ENCODE peak calls at places on chromosome 3, in four cellular contexts. One of them, this sample, is unnamed.

GRCh38 chr3:99842826-99843589 is 25.3 kb downstream of the CMSS1 start:
- DNase-seq in CD4-positive, CD25-positive, alpha-beta regulatory T cell: peak; percentile 42
- DNase-seq in CD8-positive, alpha-beta T cell: no peak
- DNase-seq in naive thymus-derived CD4-positive, alpha-beta T cell: no peak
- DNase-seq in this sample: no peak

GRCh38 chr3:124584552-124585391 is 145.5 kb upstream of the UMPS start:
- DNase-seq in CD4-positive, CD25-positive, alpha-beta regulatory T cell: peak; percentile 55
- DNase-seq in CD8-positive, alpha-beta T cell: no peak
- DNase-seq in naive thymus-derived CD4-positive, alpha-beta T cell: peak; percentile 13
- DNase-seq in this sample: peak; percentile 89

GRCh38 chr3:155321418-155321817 is 27.9 kb upstream of the STRIT1 start:
- DNase-seq in CD8-positive, alpha-beta T cell: no peak
- DNase-seq in naive thymus-derived CD4-positive, alpha-beta T cell: no peak
- DNase-seq in CD4-positive, CD25-positive, alpha-beta regulatory T cell: no peak
- DNase-seq in this sample: no peak

GRCh38 chr3:113005622-113006021 is 14.8 kb downstream of the GTPBP8 start:
- DNase-seq in CD8-positive, alpha-beta T cell: no peak
- DNase-seq in naive thymus-derived CD4-positive, alpha-beta T cell: peak; percentile 79
- DNase-seq in CD4-positive, CD25-positive, alpha-beta regulatory T cell: peak; percentile 61
- DNase-seq in this sample: no peak

GRCh38 chr3:69439683-69440270 is 53.9 kb upstream of the FRMD4B start:
- DNase-seq in CD4-positive, CD25-positive, alpha-beta regulatory T cell: peak; percentile 26
- DNase-seq in CD8-positive, alpha-beta T cell: no peak
- DNase-seq in naive thymus-derived CD4-positive, alpha-beta T cell: no peak
- DNase-seq in this sample: no peak

GRCh38 chr3:100007313-100007712 is 107.0 kb downstream of the FILIP1L start:
- DNase-seq in naive thymus-derived CD4-positive, alpha-beta T cell: no peak
- DNase-seq in CD8-positive, alpha-beta T cell: no peak
- DNase-seq in CD4-positive, CD25-positive, alpha-beta regulatory T cell: no peak
- DNase-seq in this sample: no peak

GRCh38 chr3:169243122-169243521 is 420.4 kb downstream of the MECOM start:
- DNase-seq in CD4-positive, CD25-positive, alpha-beta regulatory T cell: no peak
- DNase-seq in CD8-positive, alpha-beta T cell: no peak
- DNase-seq in naive thymus-derived CD4-positive, alpha-beta T cell: no peak
- DNase-seq in this sample: no peak

GRCh38 chr3:11480663-11481298 is 162.9 kb downstream of the VGLL4 start:
- DNase-seq in CD8-positive, alpha-beta T cell: no peak
- DNase-seq in CD4-positive, CD25-positive, alpha-beta regulatory T cell: no peak
- DNase-seq in naive thymus-derived CD4-positive, alpha-beta T cell: no peak
- DNase-seq in this sample: no peak

GRCh38 chr3:100226712-100227429 is 33.9 kb upstream of the TBC1D23 start:
- DNase-seq in naive thymus-derived CD4-positive, alpha-beta T cell: no peak
- DNase-seq in CD4-positive, CD25-positive, alpha-beta regulatory T cell: no peak
- DNase-seq in CD8-positive, alpha-beta T cell: no peak
- DNase-seq in this sample: no peak

GRCh38 chr3:152071924-152072323 is 196.8 kb upstream of the MBNL1 start:
- DNase-seq in CD4-positive, CD25-positive, alpha-beta regulatory T cell: peak; percentile 60
- DNase-seq in naive thymus-derived CD4-positive, alpha-beta T cell: peak; percentile 27
- DNase-seq in CD8-positive, alpha-beta T cell: no peak
- DNase-seq in this sample: no peak

GRCh38 chr3:11548721-11549131 is 95.0 kb downstream of the VGLL4 start:
- DNase-seq in naive thymus-derived CD4-positive, alpha-beta T cell: no peak
- DNase-seq in CD4-positive, CD25-positive, alpha-beta regulatory T cell: no peak
- DNase-seq in CD8-positive, alpha-beta T cell: no peak
- DNase-seq in this sample: no peak

GRCh38 chr3:192869131-192870027 is 48.3 kb downstream of the MB21D2 start:
- DNase-seq in naive thymus-derived CD4-positive, alpha-beta T cell: no peak
- DNase-seq in CD4-positive, CD25-positive, alpha-beta regulatory T cell: no peak
- DNase-seq in CD8-positive, alpha-beta T cell: no peak
- DNase-seq in this sample: peak; percentile 60

GRCh38 chr3:181695661-181696491 is 15.8 kb upstream of the SOX2 start:
- DNase-seq in CD4-positive, CD25-positive, alpha-beta regulatory T cell: no peak
- DNase-seq in naive thymus-derived CD4-positive, alpha-beta T cell: no peak
- DNase-seq in CD8-positive, alpha-beta T cell: no peak
- DNase-seq in this sample: no peak

GRCh38 chr3:123624302-123624701 is 39.4 kb upstream of the HACD2 start:
- DNase-seq in CD4-positive, CD25-positive, alpha-beta regulatory T cell: no peak
- DNase-seq in naive thymus-derived CD4-positive, alpha-beta T cell: no peak
- DNase-seq in CD8-positive, alpha-beta T cell: no peak
- DNase-seq in this sample: no peak

GRCh38 chr3:142993958-142994442 is 7.4 kb upstream of the U2SURP start:
- DNase-seq in CD4-positive, CD25-positive, alpha-beta regulatory T cell: peak; percentile 80
- DNase-seq in naive thymus-derived CD4-positive, alpha-beta T cell: peak; percentile 47
- DNase-seq in CD8-positive, alpha-beta T cell: peak; percentile 60
- DNase-seq in this sample: peak; percentile 65

GRCh38 chr3:194518652-194519051 is 31.9 kb upstream of the ATP13A3 start:
- DNase-seq in naive thymus-derived CD4-positive, alpha-beta T cell: no peak
- DNase-seq in CD8-positive, alpha-beta T cell: no peak
- DNase-seq in CD4-positive, CD25-positive, alpha-beta regulatory T cell: no peak
- DNase-seq in this sample: no peak

GRCh38 chr3:177448987-177449975 is 252.0 kb upstream of the TBL1XR1 start:
- DNase-seq in CD4-positive, CD25-positive, alpha-beta regulatory T cell: peak; percentile 61
- DNase-seq in CD8-positive, alpha-beta T cell: no peak
- DNase-seq in naive thymus-derived CD4-positive, alpha-beta T cell: no peak
- DNase-seq in this sample: no peak

GRCh38 chr3:189776163-189776824 is 145.1 kb downstream of the TP63 start:
- DNase-seq in CD4-positive, CD25-positive, alpha-beta regulatory T cell: no peak
- DNase-seq in CD8-positive, alpha-beta T cell: no peak
- DNase-seq in naive thymus-derived CD4-positive, alpha-beta T cell: no peak
- DNase-seq in this sample: no peak

GRCh38 chr3:13066236-13066635 is 7.0 kb downstream of the IQSEC1 start:
- DNase-seq in CD8-positive, alpha-beta T cell: no peak
- DNase-seq in naive thymus-derived CD4-positive, alpha-beta T cell: no peak
- DNase-seq in CD4-positive, CD25-positive, alpha-beta regulatory T cell: no peak
- DNase-seq in this sample: no peak

GRCh38 chr3:134423153-134423552 is 48.9 kb upstream of the AMOTL2 start:
- DNase-seq in CD4-positive, CD25-positive, alpha-beta regulatory T cell: no peak
- DNase-seq in naive thymus-derived CD4-positive, alpha-beta T cell: no peak
- DNase-seq in CD8-positive, alpha-beta T cell: no peak
- DNase-seq in this sample: no peak

GRCh38 chr3:170809975-170810357 is 60.0 kb downstream of the RPL22L1 start:
- DNase-seq in CD4-positive, CD25-positive, alpha-beta regulatory T cell: no peak
- DNase-seq in CD8-positive, alpha-beta T cell: no peak
- DNase-seq in naive thymus-derived CD4-positive, alpha-beta T cell: no peak
- DNase-seq in this sample: no peak

GRCh38 chr3:196327405-196327804 is 9.4 kb upstream of the DYNLT2B start:
- DNase-seq in CD8-positive, alpha-beta T cell: no peak
- DNase-seq in naive thymus-derived CD4-positive, alpha-beta T cell: no peak
- DNase-seq in CD4-positive, CD25-positive, alpha-beta regulatory T cell: no peak
- DNase-seq in this sample: no peak

GRCh38 chr3:105965384-105965783 is 96.6 kb upstream of the CBLB start:
- DNase-seq in naive thymus-derived CD4-positive, alpha-beta T cell: no peak
- DNase-seq in CD8-positive, alpha-beta T cell: no peak
- DNase-seq in CD4-positive, CD25-positive, alpha-beta regulatory T cell: no peak
- DNase-seq in this sample: no peak

GRCh38 chr3:172519241-172519640 is 4.0 kb downstream of the TNFSF10 start:
- DNase-seq in CD8-positive, alpha-beta T cell: no peak
- DNase-seq in naive thymus-derived CD4-positive, alpha-beta T cell: no peak
- DNase-seq in CD4-positive, CD25-positive, alpha-beta regulatory T cell: no peak
- DNase-seq in this sample: no peak

GRCh38 chr3:174308761-174309160 is 550.4 kb upstream of the NAALADL2 start:
- DNase-seq in CD4-positive, CD25-positive, alpha-beta regulatory T cell: no peak
- DNase-seq in naive thymus-derived CD4-positive, alpha-beta T cell: no peak
- DNase-seq in CD8-positive, alpha-beta T cell: no peak
- DNase-seq in this sample: no peak

GRCh38 chr3:109023656-109024254 is 70.1 kb upstream of the GUCA1C start:
- DNase-seq in CD4-positive, CD25-positive, alpha-beta regulatory T cell: peak; percentile 48
- DNase-seq in naive thymus-derived CD4-positive, alpha-beta T cell: peak; percentile 24
- DNase-seq in CD8-positive, alpha-beta T cell: peak; percentile 20
- DNase-seq in this sample: no peak

DNA sequence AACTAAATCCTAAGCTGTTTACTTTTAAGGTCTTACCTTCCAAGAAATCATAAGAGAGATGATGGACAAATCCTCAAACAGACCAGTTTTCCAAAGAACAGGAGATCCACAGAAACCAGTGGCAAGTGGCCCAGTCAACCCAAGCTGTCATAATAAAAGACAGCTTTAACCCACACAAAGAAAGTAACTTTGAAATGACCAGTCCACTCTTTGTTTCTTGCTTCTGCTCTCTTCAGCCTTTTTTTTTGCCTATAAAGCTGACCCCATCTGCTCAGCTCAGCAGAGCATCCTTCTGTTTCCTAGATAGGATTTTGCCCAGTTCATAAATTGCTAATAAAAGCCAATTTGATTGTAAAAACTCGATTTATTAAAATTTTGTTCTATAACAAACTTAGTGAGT is 299.4 kb downstream of the OXSM start:
- DNase-seq in CD8-positive, alpha-beta T cell: no peak
- DNase-seq in CD4-positive, CD25-positive, alpha-beta regulatory T cell: no peak
- DNase-seq in naive thymus-derived CD4-positive, alpha-beta T cell: no peak
- DNase-seq in this sample: no peak
- H3K9me3 ChIP-seq in CD8-positive, alpha-beta T cell: no peaks in the 10 kb centered on the region
- H3K9me3 ChIP-seq in CD4-positive, CD25-positive, alpha-beta regulatory T cell: no peaks in the 10 kb centered on the region
- H3K9me3 ChIP-seq in naive thymus-derived CD4-positive, alpha-beta T cell: no peaks in the 10 kb centered on the region
- H3K9me3 ChIP-seq in this sample: no peaks in the 10 kb centered on the region

DNA sequence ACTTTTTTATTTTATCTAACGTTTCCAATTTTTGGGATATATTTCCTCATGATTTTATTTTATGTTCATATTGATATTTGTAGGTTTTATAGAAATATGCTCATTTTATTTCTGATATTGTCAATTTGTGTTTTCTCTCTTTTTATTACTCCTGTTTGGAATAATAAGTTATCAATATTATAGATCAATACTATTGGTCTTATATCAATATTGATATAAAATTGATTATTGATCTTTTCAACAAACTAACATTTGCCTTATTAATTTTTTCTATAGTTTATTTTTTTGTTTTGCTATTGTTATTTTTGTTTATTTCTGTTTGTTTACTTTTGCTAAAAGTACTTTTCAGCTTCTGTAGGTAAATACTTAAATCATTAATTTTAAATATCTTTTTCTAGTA is 90.8 kb upstream of the CNTN6 start:
- DNase-seq in naive thymus-derived CD4-positive, alpha-beta T cell: no peak
- DNase-seq in CD4-positive, CD25-positive, alpha-beta regulatory T cell: no peak
- DNase-seq in CD8-positive, alpha-beta T cell: no peak
- DNase-seq in this sample: no peak
- H3K9me3 ChIP-seq in naive thymus-derived CD4-positive, alpha-beta T cell: no peaks in the 10 kb centered on the region
- H3K9me3 ChIP-seq in CD4-positive, CD25-positive, alpha-beta regulatory T cell: no peaks in the 10 kb centered on the region
- H3K9me3 ChIP-seq in CD8-positive, alpha-beta T cell: no peaks in the 10 kb centered on the region
- H3K9me3 ChIP-seq in this sample: no peaks in the 10 kb centered on the region

GRCh38 chr3:27728195-27729087 is 6.3 kb upstream of the EOMES start:
- DNase-seq in CD8-positive, alpha-beta T cell: no peak
- DNase-seq in CD4-positive, CD25-positive, alpha-beta regulatory T cell: peak; percentile 28
- DNase-seq in naive thymus-derived CD4-positive, alpha-beta T cell: no peak
- DNase-seq in this sample: no peak

GRCh38 chr3:27723803-27724458 is 1.8 kb upstream of the EOMES start:
- DNase-seq in CD4-positive, CD25-positive, alpha-beta regulatory T cell: no peak
- DNase-seq in naive thymus-derived CD4-positive, alpha-beta T cell: no peak
- DNase-seq in CD8-positive, alpha-beta T cell: no peak
- DNase-seq in this sample: no peak

GRCh38 chr3:27722957-27723802 is 1.1 kb upstream of the EOMES start:
- DNase-seq in naive thymus-derived CD4-positive, alpha-beta T cell: no peak
- DNase-seq in CD8-positive, alpha-beta T cell: no peak
- DNase-seq in CD4-positive, CD25-positive, alpha-beta regulatory T cell: no peak
- DNase-seq in this sample: no peak

GRCh38 chr3:27724459-27725197 is 2.5 kb upstream of the EOMES start:
- DNase-seq in CD4-positive, CD25-positive, alpha-beta regulatory T cell: no peak
- DNase-seq in CD8-positive, alpha-beta T cell: no peak
- DNase-seq in naive thymus-derived CD4-positive, alpha-beta T cell: no peak
- DNase-seq in this sample: no peak

DNA sequence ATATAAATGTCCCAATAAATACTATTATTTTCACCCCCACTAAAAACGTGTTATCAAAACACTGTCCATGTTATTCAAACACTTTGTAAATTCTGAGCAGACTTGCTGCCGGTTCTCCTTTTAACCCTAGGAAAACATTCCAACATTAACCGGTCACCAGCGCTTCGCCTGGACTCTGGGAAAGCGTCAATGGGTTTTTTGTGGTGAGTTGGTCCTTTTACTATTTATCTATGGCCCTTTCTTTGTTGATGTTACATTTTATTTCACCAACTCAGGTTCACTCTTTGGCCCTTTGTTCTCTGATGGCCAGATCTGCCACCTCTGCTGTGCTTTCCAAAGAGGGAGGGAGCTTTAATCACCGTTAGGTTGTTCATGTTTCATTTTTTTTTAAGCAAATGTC is 4.1 kb upstream of the EOMES start:
- DNase-seq in CD8-positive, alpha-beta T cell: no peak
- DNase-seq in naive thymus-derived CD4-positive, alpha-beta T cell: no peak
- DNase-seq in CD4-positive, CD25-positive, alpha-beta regulatory T cell: no peak
- DNase-seq in this sample: no peak
- H3K9me3 ChIP-seq in CD8-positive, alpha-beta T cell: no peaks in the 10 kb centered on the region
- H3K9me3 ChIP-seq in naive thymus-derived CD4-positive, alpha-beta T cell: no peaks in the 10 kb centered on the region
- H3K9me3 ChIP-seq in CD4-positive, CD25-positive, alpha-beta regulatory T cell: no peaks in the 10 kb centered on the region
- H3K9me3 ChIP-seq in this sample: no peaks in the 10 kb centered on the region

GRCh38 chr3:93867425-93867824 is 106.3 kb downstream of the PROS1 start:
- DNase-seq in CD8-positive, alpha-beta T cell: no peak
- DNase-seq in CD4-positive, CD25-positive, alpha-beta regulatory T cell: no peak
- DNase-seq in naive thymus-derived CD4-positive, alpha-beta T cell: no peak
- DNase-seq in this sample: no peak
- H3K9me3 ChIP-seq in CD8-positive, alpha-beta T cell: no peaks in the 10 kb centered on the region
- H3K9me3 ChIP-seq in CD4-positive, CD25-positive, alpha-beta regulatory T cell: no peaks in the 10 kb centered on the region
- H3K9me3 ChIP-seq in naive thymus-derived CD4-positive, alpha-beta T cell: no peaks in the 10 kb centered on the region
- H3K9me3 ChIP-seq in this sample: no peaks in the 10 kb centered on the region

GRCh38 chr3:49732592-49732991 is 8.8 kb upstream of the GMPPB start:
- DNase-seq in naive thymus-derived CD4-positive, alpha-beta T cell: no peak
- DNase-seq in CD8-positive, alpha-beta T cell: no peak
- DNase-seq in CD4-positive, CD25-positive, alpha-beta regulatory T cell: no peak
- DNase-seq in this sample: no peak
- H3K9me3 ChIP-seq in naive thymus-derived CD4-positive, alpha-beta T cell: no peaks in the 10 kb centered on the region
- H3K9me3 ChIP-seq in CD8-positive, alpha-beta T cell: no peaks in the 10 kb centered on the region
- H3K9me3 ChIP-seq in CD4-positive, CD25-positive, alpha-beta regulatory T cell: no peaks in the 10 kb centered on the region
- H3K9me3 ChIP-seq in this sample: no peaks in the 10 kb centered on the region

GRCh38 chr3:127491323-127491722 is 99.2 kb downstream of the TPRA1 start:
- DNase-seq in CD8-positive, alpha-beta T cell: no peak
- DNase-seq in CD4-positive, CD25-positive, alpha-beta regulatory T cell: no peak
- DNase-seq in naive thymus-derived CD4-positive, alpha-beta T cell: no peak
- DNase-seq in this sample: no peak

GRCh38 chr3:127492426-127492825 is 98.1 kb downstream of the TPRA1 start:
- DNase-seq in CD4-positive, CD25-positive, alpha-beta regulatory T cell: no peak
- DNase-seq in naive thymus-derived CD4-positive, alpha-beta T cell: no peak
- DNase-seq in CD8-positive, alpha-beta T cell: no peak
- DNase-seq in this sample: no peak

GRCh38 chr3:127493924-127494646 is 96.4 kb downstream of the TPRA1 start:
- DNase-seq in naive thymus-derived CD4-positive, alpha-beta T cell: no peak
- DNase-seq in CD8-positive, alpha-beta T cell: no peak
- DNase-seq in CD4-positive, CD25-positive, alpha-beta regulatory T cell: no peak
- DNase-seq in this sample: no peak

GRCh38 chr3:127490271-127491023 is 100.1 kb downstream of the TPRA1 start:
- DNase-seq in CD8-positive, alpha-beta T cell: no peak
- DNase-seq in CD4-positive, CD25-positive, alpha-beta regulatory T cell: no peak
- DNase-seq in naive thymus-derived CD4-positive, alpha-beta T cell: no peak
- DNase-seq in this sample: no peak

DNA sequence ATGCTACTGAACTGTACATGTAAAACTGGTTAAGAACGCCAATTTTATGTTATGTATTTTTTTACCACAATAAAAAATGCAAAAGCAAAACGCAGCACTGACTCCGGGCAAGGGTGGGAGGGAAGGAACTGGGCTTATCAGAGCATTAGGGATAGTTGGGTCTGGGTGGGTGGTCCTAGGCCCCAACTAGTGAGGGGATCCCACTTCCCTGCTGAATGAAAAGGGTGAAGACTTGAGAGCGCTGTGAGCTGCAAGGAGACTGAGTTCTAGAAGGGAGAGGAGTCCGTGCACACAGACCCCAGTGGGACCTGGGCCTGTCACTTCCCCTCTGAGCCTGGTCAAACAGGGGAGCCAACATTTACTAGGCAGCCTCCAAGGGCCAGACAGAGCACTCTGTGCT is 98.6 kb downstream of the TPRA1 start:
- DNase-seq in CD8-positive, alpha-beta T cell: no peak
- DNase-seq in naive thymus-derived CD4-positive, alpha-beta T cell: no peak
- DNase-seq in CD4-positive, CD25-positive, alpha-beta regulatory T cell: no peak
- DNase-seq in this sample: no peak
- H3K9me3 ChIP-seq in CD8-positive, alpha-beta T cell: no peaks in the 10 kb centered on the region
- H3K9me3 ChIP-seq in naive thymus-derived CD4-positive, alpha-beta T cell: no peaks in the 10 kb centered on the region
- H3K9me3 ChIP-seq in CD4-positive, CD25-positive, alpha-beta regulatory T cell: no peaks in the 10 kb centered on the region
- H3K9me3 ChIP-seq in this sample: no peaks in the 10 kb centered on the region

GRCh38 chr3:150484410-150484809 is 61.9 kb downstream of the SERP1 start:
- DNase-seq in CD8-positive, alpha-beta T cell: no peak
- DNase-seq in CD4-positive, CD25-positive, alpha-beta regulatory T cell: no peak
- DNase-seq in naive thymus-derived CD4-positive, alpha-beta T cell: no peak
- DNase-seq in this sample: no peak
- H3K9me3 ChIP-seq in CD8-positive, alpha-beta T cell: no peaks in the 10 kb centered on the region
- H3K9me3 ChIP-seq in CD4-positive, CD25-positive, alpha-beta regulatory T cell: peaks cover 12% of the 10 kb centered on the region
- H3K9me3 ChIP-seq in naive thymus-derived CD4-positive, alpha-beta T cell: no peaks in the 10 kb centered on the region
- H3K9me3 ChIP-seq in this sample: peaks cover 19% of the 10 kb centered on the region

This sample was measured in psoas muscle.